ENCODE peak calls at places on chromosomes 2 and 18, in six cellular contexts. O is H9; N is foreskin fibroblast; W is right cardiac atrium; Z is GM23248; H is CD8-positive, alpha-beta T cell. A is an unnamed sample.

GRCh38 chr2:150676747-150677382 is 189.4 kb upstream of the RND3 start:
- DNase-seq in O (no peak), N (no peak), W (no peak), Z (no peak), H (no peak), A (no peak)

GRCh38 chr2:160257742-160258577 is 57.9 kb upstream of the ITGB6 start:
- DNase-seq in O (no peak), N (no peak), W (peak; percentile 14), Z (no peak), H (no peak), A (no peak)

GRCh38 chr2:16774980-16775963 is 109.6 kb upstream of the CYRIA start:
- DNase-seq in O (peak; percentile 68), N (no peak), W (no peak), Z (no peak), H (no peak), A (peak; percentile 17)

GRCh38 chr2:187553908-187554703 is at the start of gene TFPI:
- DNase-seq in O (no peak), N (peak; percentile 82), W (no peak), Z (peak; percentile 80), H (no peak), A (peak; percentile 84)

GRCh38 chr2:37672104-37672869 is 845 bp upstream of the CDC42EP3 start:
- DNase-seq in O (peak; percentile 97), N (peak; percentile 93), W (peak; percentile 83), Z (peak; percentile 80), H (peak; percentile 42), A (peak; percentile 86)

GRCh38 chr18:66110607-66111006 is 359.8 kb downstream of the CDH7 start:
- DNase-seq in O (no peak), N (no peak), W (no peak), Z (no peak), H (no peak), A (no peak)

GRCh38 chr18:71327443-71328120 is 1038.7 kb downstream of the SOCS6 start:
- DNase-seq in O (no peak), N (no peak), W (no peak), Z (no peak), H (no peak), A (no peak)

GRCh38 chr2:64035067-64035942 is 16.1 kb upstream of the VPS54 start:
- DNase-seq in O (no peak), N (peak; percentile 73), W (no peak), Z (peak; percentile 49), H (no peak), A (peak; percentile 51)

GRCh38 chr2:39481611-39482010 is 44.5 kb upstream of the MAP4K3 start:
- DNase-seq in O (no peak), N (peak; percentile 60), W (no peak), Z (peak; percentile 74), H (no peak), A (peak; percentile 72)

GRCh38 chr2:167905668-167906067 is 341.7 kb downstream of the STK39 start:
- DNase-seq in O (no peak), N (no peak), W (no peak), Z (no peak), H (no peak), A (no peak)

A was measured in fibroblast of lung.